ENCODE peak calls at places on chromosomes 4 and X, in nine cellular contexts. C is neural crest cell, W is colonic mucosa, D is heart right ventricle, O is pancreas, U is sigmoid colon, E is upper lobe of left lung, V is astrocyte, I is left lung. K is an unnamed sample.

GRCh38 chr4:182449186-182449880 is 206.1 kb downstream of the TENM3 start:
- DNase-seq in C (no peak), E (no peak), W (peak), D (no peak), U (peak), I (no peak), V (peak), O (no peak), K (no peak)

GRCh38 chr4:53040459-53040815 is 178.3 kb downstream of the RASL11B start:
- DNase-seq in I (no peak), U (no peak), E (no peak), D (no peak), V (peak), C (no peak), W (no peak), O (no peak), K (no peak)

GRCh38 chr4:185112104-185112503 is 31.0 kb upstream of the SLC25A4 start:
- DNase-seq in C (no peak), V (peak), E (peak), O (no peak), W (no peak), I (peak), U (no peak), D (no peak), K (no peak)

GRCh38 chr4:154341448-154341847 is 150.2 kb downstream of the DCHS2 start:
- DNase-seq in W (no peak), O (no peak), I (no peak), D (no peak), U (no peak), E (no peak), V (no peak), C (no peak), K (no peak)

GRCh38 chrX:154029439-154029838 is 9.7 kb upstream of the IRAK1 start:
- DNase-seq in U (no peak), C (no peak), D (no peak), I (no peak), E (no peak), W (peak), V (no peak), O (no peak), K (no peak)

GRCh38 chr4:80305466-80305865 is 30.1 kb upstream of the CFAP299 start:
- DNase-seq in V (peak), W (no peak), U (no peak), O (no peak), I (no peak), D (no peak), C (no peak), E (no peak), K (no peak)

GRCh38 chrX:119236599-119237525 is 777 bp downstream of the PGRMC1 start:
- DNase-seq in V (peak), D (peak), C (no peak), E (peak), U (peak), W (peak), I (no peak), O (peak), K (no peak)

GRCh38 chr4:20318899-20319291 is 67.2 kb downstream of the SLIT2 start:
- DNase-seq in E (no peak), C (no peak), W (no peak), U (no peak), D (no peak), I (no peak), V (no peak), O (no peak), K (no peak)

GRCh38 chrX:47878198-47878597 is 41.5 kb downstream of the ZNF81 start:
- DNase-seq in D (no peak), C (no peak), E (no peak), I (no peak), O (no peak), U (no peak), V (no peak), W (no peak), K (no peak)

GRCh38 chr4:188008377-188008776 is 12.8 kb downstream of the ZFP42 start:
- DNase-seq in E (no peak), D (no peak), I (no peak), V (peak), U (no peak), W (no peak), O (no peak), C (no peak), K (no peak)

GRCh38 chr4:117331817-117332216 is 246.4 kb upstream of the TRAM1L1 start:
- DNase-seq in U (no peak), D (no peak), E (no peak), I (no peak), O (no peak), C (no peak), V (no peak), W (no peak), K (no peak)

GRCh38 chrX:38857736-38858432 is 56.6 kb downstream of the MID1IP1 start:
- DNase-seq in D (no peak), O (no peak), U (no peak), I (no peak), V (no peak), W (no peak), E (no peak), C (no peak), K (no peak)

GRCh38 chr4:88211473-88212252 is 53.2 kb upstream of the ABCG2 start:
- DNase-seq in C (peak), U (no peak), W (peak), E (no peak), I (no peak), V (peak), O (no peak), D (no peak), K (peak)

GRCh38 chr4:34261799-34262314 is 1982.5 kb downstream of the ARAP2 start:
- DNase-seq in U (no peak), O (no peak), E (no peak), C (no peak), W (no peak), I (no peak), D (no peak), V (no peak), K (no peak)

GRCh38 chrX:107574711-107575110 is 53.6 kb upstream of the PRPS1 start:
- DNase-seq in C (no peak), V (peak), E (no peak), D (no peak), U (no peak), O (no peak), W (no peak), I (no peak), K (no peak)

GRCh38 chr4:1582227-1582626 is 101.9 kb downstream of the FAM53A start:
- DNase-seq in I (no peak), C (no peak), D (peak), U (peak), O (peak), E (no peak), W (no peak), V (no peak), K (no peak)

GRCh38 chr4:180799798-180800197 is 1443.4 kb upstream of the TENM3 start:
- DNase-seq in I (no peak), D (no peak), E (no peak), O (no peak), C (no peak), W (no peak), V (no peak), U (no peak), K (no peak)

GRCh38 chr4:5276475-5277045 is 225.3 kb downstream of the STK32B start:
- DNase-seq in E (no peak), V (no peak), D (no peak), I (no peak), W (no peak), C (no peak), O (no peak), U (no peak), K (no peak)

GRCh38 chrX:131827935-131828334 is 195.2 kb upstream of the STK26 start:
- DNase-seq in V (no peak), O (no peak), E (no peak), C (no peak), W (no peak), I (no peak), D (no peak), U (no peak), K (no peak)

GRCh38 chr4:25993564-25994185 is 79.7 kb downstream of the SMIM20 start:
- DNase-seq in O (peak), D (peak), C (peak), W (no peak), V (peak), I (no peak), U (no peak), E (no peak), K (peak)
- TF ChIP-seq CTCF in O (no peak), D (peak), C (peak), W (no peak), V (no peak), I (no peak), U (no peak), E (no peak), K (no peak)

GRCh38 chrX:136767104-136767941 is 13.4 kb downstream of the ARHGEF6 start:
- DNase-seq in O (peak), E (peak), C (peak), I (peak), W (peak), D (peak), V (peak), U (peak), K (peak)
- TF ChIP-seq CTCF in O (no peak), E (peak), C (peak), I (peak), W (no peak), D (no peak), V (no peak), U (no peak), K (peak)

GRCh38 chr4:105666693-105667092 is 41.8 kb downstream of the INTS12 start:
- DNase-seq in O (no peak), I (no peak), W (no peak), D (no peak), C (no peak), U (no peak), V (peak), E (no peak), K (peak)
- TF ChIP-seq CTCF in O (no peak), I (peak), W (no peak), D (peak), C (no peak), U (no peak), V (no peak), E (no peak), K (peak)

DNA sequence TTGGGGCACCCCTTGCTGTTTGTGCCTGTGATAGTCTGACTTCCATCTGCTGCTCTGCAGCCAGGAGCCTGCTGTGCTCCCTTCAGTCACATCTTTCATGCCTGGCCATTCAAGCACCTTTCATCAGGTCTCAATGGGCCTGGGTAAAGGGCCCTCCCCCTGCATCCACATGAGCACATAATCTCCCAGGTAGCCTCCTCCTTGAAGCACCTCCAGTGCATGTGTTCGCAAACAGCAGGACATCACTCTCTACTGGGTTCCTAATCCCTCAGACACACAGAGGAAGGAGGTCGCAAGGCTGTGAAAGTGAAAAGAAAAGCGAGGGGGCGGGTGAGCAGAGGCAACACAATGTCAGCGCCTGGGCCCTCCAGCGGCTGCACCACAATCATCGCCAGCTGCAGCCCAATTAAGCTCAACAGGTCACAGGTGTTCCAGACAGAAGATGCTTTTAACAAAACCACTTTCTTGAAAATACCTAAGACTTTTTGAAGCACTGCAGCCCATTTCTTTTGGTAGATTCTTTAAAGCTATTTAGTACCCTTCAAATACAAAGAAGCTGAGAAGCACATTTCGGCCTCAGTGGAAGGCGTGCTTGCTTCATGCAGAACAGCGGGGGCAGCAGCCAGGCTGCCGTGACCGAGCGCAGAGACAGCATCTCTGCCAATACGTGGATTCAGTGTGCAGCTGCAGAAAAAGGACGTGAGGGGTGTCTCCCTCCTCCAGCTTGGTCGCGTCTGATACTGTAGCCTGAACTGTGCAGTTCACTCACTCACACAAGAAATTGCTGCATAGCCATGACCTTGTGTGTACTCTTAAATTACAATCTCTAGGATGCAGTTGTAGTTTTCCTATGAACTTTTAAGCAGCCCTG is 92.2 kb upstream of the SPRY1 start:
- DNase-seq in E (no peak), U (no peak), W (no peak), C (peak), O (no peak), D (no peak), I (no peak), V (no peak), K (no peak)
- TF ChIP-seq CTCF in E (no peak), U (no peak), W (no peak), C (no peak), O (no peak), D (no peak), I (no peak), V (no peak), K (no peak)

GRCh38 chr4:115780835-115781234 is 667.4 kb upstream of the NDST4 start:
- DNase-seq in O (no peak), D (no peak), U (no peak), W (no peak), V (no peak), E (no peak), C (no peak), I (no peak), K (no peak)

GRCh38 chr4:115781528-115782146 is 668.2 kb upstream of the NDST4 start:
- DNase-seq in W (no peak), I (no peak), E (no peak), V (no peak), D (no peak), U (no peak), O (no peak), C (no peak), K (no peak)

GRCh38 chr4:115780268-115780667 is 666.8 kb upstream of the NDST4 start:
- DNase-seq in C (no peak), D (no peak), U (no peak), V (no peak), E (no peak), O (no peak), I (no peak), W (no peak), K (no peak)
- TF ChIP-seq CTCF in C (no peak), D (no peak), U (no peak), V (no peak), E (no peak), O (no peak), I (no peak), W (no peak), K (no peak)

GRCh38 chr4:83361416-83362196 is 27.0 kb upstream of the HPSE start:
- DNase-seq in V (no peak), I (no peak), O (no peak), W (no peak), E (no peak), D (no peak), U (no peak), C (no peak), K (no peak)

GRCh38 chr4:83360018-83360417 is 25.4 kb upstream of the HPSE start:
- DNase-seq in I (no peak), E (no peak), U (no peak), C (no peak), O (no peak), W (no peak), V (no peak), D (no peak), K (no peak)

GRCh38 chr4:83364312-83364711 is 29.7 kb upstream of the HPSE start:
- DNase-seq in W (no peak), O (no peak), I (no peak), U (no peak), V (no peak), D (no peak), C (no peak), E (no peak), K (no peak)

GRCh38 chr4:83358410-83358809 is 23.8 kb upstream of the HPSE start:
- DNase-seq in W (no peak), O (no peak), D (no peak), C (no peak), U (no peak), V (peak), E (no peak), I (no peak), K (no peak)

GRCh38 chr4:83362492-83363329 is 28.1 kb upstream of the HPSE start:
- DNase-seq in O (no peak), W (peak), E (no peak), V (peak), C (no peak), U (no peak), I (no peak), D (no peak), K (peak)
- TF ChIP-seq CTCF in O (no peak), W (no peak), E (no peak), V (peak), C (peak), U (no peak), I (no peak), D (no peak), K (no peak)

GRCh38 chr4:100422911-100423310 is 94.9 kb downstream of the EMCN start:
- DNase-seq in V (peak), D (no peak), O (no peak), W (no peak), U (no peak), C (no peak), I (no peak), E (no peak), K (no peak)
- TF ChIP-seq CTCF in V (no peak), D (no peak), O (no peak), W (no peak), U (no peak), C (no peak), I (no peak), E (no peak), K (no peak)

K was measured in GM13976.